ENCODE peak calls at places on chromosomes 13 and 19, in nine cellular contexts. R is RPMI8226, E is DMS53, J is IMR-90, I is AG08395, T is hippocampal formation, S is memory B cell, A is heart left ventricle, P is AG04450. N is an unnamed sample.
A peak's percentile ranks its signal among the peaks of the same experiment; 100 is the strongest.

GRCh38 chr19:33301011-33301899 is 1.1 kb downstream of the CEBPA start:
- DNase-seq in T (no peak), A (no peak), J (no peak), I (no peak), S (no peak), R (no peak), P (no peak), E (peak; percentile 58), N (no peak)

GRCh38 chr13:41780736-41781708 is 179.9 kb downstream of the VWA8 start:
- DNase-seq in J (peak; percentile 80), I (peak; percentile 85), S (no peak), R (peak; percentile 37), A (no peak), P (peak; percentile 55), E (no peak), T (no peak), N (peak; percentile 40)

GRCh38 chr19:19034204-19034624 is 811 bp downstream of the ARMC6 start:
- DNase-seq in P (no peak), S (peak; percentile 41), A (no peak), J (peak; percentile 44), T (no peak), E (peak; percentile 87), I (peak; percentile 82), R (peak; percentile 91), N (peak; percentile 90)

GRCh38 chr13:30186644-30187431 is 120.5 kb downstream of the KATNAL1 start:
- DNase-seq in A (no peak), R (no peak), J (peak; percentile 7), E (peak; percentile 87), S (no peak), P (no peak), I (no peak), T (no peak), N (peak; percentile 36)

GRCh38 chr13:36831291-36831690 is 12.3 kb downstream of the RFXAP start:
- DNase-seq in S (no peak), J (no peak), A (no peak), R (no peak), E (no peak), P (no peak), I (no peak), T (no peak), N (no peak)

GRCh38 chr19:35845215-35846037 is 6.9 kb downstream of the NPHS1 start:
- DNase-seq in E (peak; percentile 93), T (no peak), R (no peak), P (no peak), I (peak; percentile 17), J (no peak), A (no peak), S (no peak), N (no peak)

GRCh38 chr13:64912141-64912540 is 2318.0 kb downstream of the PCDH9 start:
- DNase-seq in J (peak; percentile 83), S (no peak), I (no peak), E (no peak), A (no peak), T (no peak), R (no peak), P (peak; percentile 23), N (peak; percentile 83)

GRCh38 chr19:41407271-41407670 is 9.7 kb downstream of the BCKDHA start:
- DNase-seq in T (no peak), E (peak; percentile 77), P (no peak), J (no peak), R (no peak), A (peak; percentile 68), S (no peak), I (no peak), N (no peak)

GRCh38 chr19:16886305-16886880 is 2.4 kb upstream of the F2RL3 start:
- DNase-seq in I (peak; percentile 71), A (peak; percentile 76), S (no peak), P (no peak), T (no peak), E (peak; percentile 81), J (peak; percentile 46), R (no peak), N (no peak)

GRCh38 chr13:39279077-39279476 is 240.8 kb downstream of the NHLRC3 start:
- DNase-seq in S (no peak), R (no peak), P (no peak), T (no peak), E (no peak), I (no peak), A (no peak), J (no peak), N (no peak)

GRCh38 chr13:109938255-109938936 is 152.0 kb upstream of the IRS2 start:
- DNase-seq in T (no peak), E (no peak), A (no peak), P (peak; percentile 68), I (peak; percentile 25), S (no peak), J (peak; percentile 93), R (no peak), N (peak; percentile 62)

GRCh38 chr13:84980571-84980970 is 818.6 kb downstream of the SLITRK6 start:
- DNase-seq in I (no peak), E (no peak), S (no peak), R (no peak), A (no peak), T (no peak), J (no peak), P (no peak), N (no peak)

GRCh38 chr13:43180837-43181236 is 157.5 kb downstream of the DNAJC15 start:
- DNase-seq in E (no peak), P (no peak), T (no peak), S (no peak), J (no peak), A (no peak), R (no peak), I (no peak), N (no peak)

GRCh38 chr19:39200818-39201145 is 3.3 kb downstream of the SYCN start:
- DNase-seq in R (no peak), T (no peak), J (no peak), E (no peak), I (no peak), P (no peak), S (no peak), A (no peak), N (no peak)

GRCh38 chr19:54133312-54133956 is 4.1 kb upstream of the CNOT3 start:
- DNase-seq in I (no peak), T (no peak), R (peak; percentile 60), P (peak; percentile 74), E (peak; percentile 56), A (no peak), S (no peak), J (no peak), N (peak; percentile 74)

GRCh38 chr19:47124937-47125668 is 5.5 kb upstream of the SAE1 start:
- DNase-seq in R (peak; percentile 47), J (peak; percentile 78), E (peak; percentile 90), T (peak; percentile 69), S (peak; percentile 50), P (no peak), A (no peak), I (peak; percentile 65), N (peak; percentile 58)

GRCh38 chr13:98563071-98563470 is 13.8 kb downstream of the STK24 start:
- DNase-seq in I (no peak), R (no peak), A (no peak), P (no peak), S (no peak), T (no peak), J (no peak), E (no peak), N (no peak)

GRCh38 chr13:28349371-28349770 is 145.6 kb downstream of the FLT1 start:
- DNase-seq in R (no peak), J (no peak), T (no peak), S (no peak), I (no peak), A (no peak), E (no peak), P (no peak), N (no peak)

GRCh38 chr19:48614436-48615144 is at the start of gene FAM83E:
- DNase-seq in J (no peak), P (no peak), I (no peak), S (no peak), T (no peak), E (peak; percentile 80), R (no peak), A (no peak), N (no peak)

GRCh38 chr19:670609-671075 is 5.5 kb upstream of the FSTL3 start:
- DNase-seq in T (no peak), I (no peak), P (no peak), R (peak; percentile 45), E (no peak), S (no peak), A (no peak), J (no peak), N (no peak)

GRCh38 chr19:39436350-39436716 is 584 bp upstream of the RPS16 start:
- DNase-seq in R (no peak), S (no peak), E (no peak), T (no peak), P (no peak), I (no peak), J (no peak), A (no peak), N (no peak)

GRCh38 chr13:49855930-49856329 is 63.4 kb upstream of the KPNA3 start:
- DNase-seq in I (no peak), J (no peak), P (no peak), E (peak; percentile 20), T (no peak), S (no peak), R (no peak), A (no peak), N (no peak)

GRCh38 chr13:90770334-90770733 is 577.2 kb upstream of the MIR17HG start:
- DNase-seq in J (no peak), S (no peak), R (no peak), P (no peak), E (no peak), I (no peak), A (no peak), T (no peak), N (no peak)

GRCh38 chr19:5048091-5048726 is 79.3 kb downstream of the KDM4B start:
- DNase-seq in T (peak; percentile 48), P (peak; percentile 39), J (peak; percentile 67), R (peak; percentile 17), I (peak; percentile 91), E (peak; percentile 77), A (peak; percentile 77), S (peak; percentile 72), N (peak; percentile 81)

GRCh38 chr13:43446126-43446525 is 340.6 kb downstream of the ENOX1 start:
- DNase-seq in I (peak; percentile 29), E (no peak), J (no peak), A (no peak), R (no peak), S (no peak), T (no peak), P (no peak), N (no peak)

GRCh38 chr19:17159466-17160393 is 55.4 kb upstream of the USE1 start:
- DNase-seq in R (no peak), A (no peak), P (no peak), S (no peak), I (no peak), T (no peak), E (no peak), J (peak; percentile 6), N (no peak)

GRCh38 chr13:80101040-80101439 is 239.9 kb downstream of the SPRY2 start:
- DNase-seq in S (no peak), P (no peak), R (no peak), A (no peak), E (no peak), I (no peak), J (no peak), T (no peak), N (no peak)

GRCh38 chr19:14183741-14184395 is 22.1 kb downstream of the ADGRL1 start:
- DNase-seq in I (no peak), P (no peak), A (no peak), S (no peak), T (no peak), R (no peak), E (no peak), J (no peak), N (no peak)

GRCh38 chr13:67742478-67742877 is 512.3 kb upstream of the PCDH9 start:
- DNase-seq in I (no peak), R (no peak), A (no peak), T (no peak), S (no peak), J (no peak), P (no peak), E (no peak), N (no peak)

GRCh38 chr19:1631557-1632100 is 20.8 kb downstream of the TCF3 start:
- DNase-seq in E (no peak), J (no peak), P (no peak), S (no peak), I (no peak), T (no peak), A (no peak), R (no peak), N (no peak)

GRCh38 chr13:99280166-99280565 is 22.0 kb upstream of the GPR18 start:
- DNase-seq in A (no peak), R (no peak), E (no peak), S (no peak), I (peak; percentile 53), J (no peak), P (no peak), T (no peak), N (no peak)

N was measured in A172.